ENCODE peak calls at places on chromosome 10, in nine cellular contexts. S, D, B, A, L, I, O, E and X are unnamed samples.

GRCh38 chr10:114262478-114262877 is 23.4 kb downstream of the VWA2 start:
- DNase-seq in L (no peak), E (no peak), D (no peak), O (no peak), B (no peak), I (no peak), A (no peak), S (no peak), X (no peak)

GRCh38 chr10:114095676-114096331 is 52.1 kb downstream of the ADRB1 start:
- DNase-seq in I (no peak), D (no peak), O (no peak), E (no peak), L (no peak), A (peak; percentile 78), S (no peak), B (no peak), X (no peak)

GRCh38 chr10:85623342-85623741 is 743.3 kb downstream of the GRID1 start:
- DNase-seq in I (no peak), A (no peak), O (no peak), B (no peak), E (no peak), D (no peak), S (no peak), L (no peak), X (no peak)

GRCh38 chr10:80281784-80282505 is 7.5 kb downstream of the MAT1A start:
- DNase-seq in A (no peak), B (no peak), L (no peak), S (no peak), D (no peak), O (no peak), I (no peak), E (no peak), X (no peak)

GRCh38 chr10:71964669-71965515 is 697 bp downstream of the CHST3 start:
- DNase-seq in O (no peak), A (no peak), B (peak; percentile 71), L (peak; percentile 14), D (peak; percentile 33), I (peak; percentile 92), S (peak; percentile 94), E (no peak), X (peak; percentile 85)

GRCh38 chr10:3067045-3067858 is at the start of gene PFKP:
- DNase-seq in S (peak; percentile 55), B (peak; percentile 36), A (peak; percentile 54), O (no peak), I (peak; percentile 71), L (peak; percentile 84), D (peak; percentile 49), E (no peak), X (peak; percentile 82)

GRCh38 chr10:63976538-63976937 is 455.3 kb downstream of the REEP3 start:
- DNase-seq in B (no peak), O (peak; percentile 51), D (peak; percentile 74), L (peak; percentile 58), S (no peak), A (peak; percentile 64), E (no peak), I (no peak), X (no peak)

GRCh38 chr10:127787873-127788272 is 50.9 kb downstream of the FOXI2 start:
- DNase-seq in O (no peak), S (no peak), B (no peak), A (no peak), I (no peak), L (no peak), E (no peak), D (no peak), X (no peak)

GRCh38 chr10:97689637-97690036 is 2.6 kb upstream of the AVPI1 start:
- DNase-seq in S (peak; percentile 98), B (no peak), L (no peak), D (no peak), O (no peak), E (peak; percentile 31), I (no peak), A (peak; percentile 58), X (peak; percentile 76)

GRCh38 chr10:88114368-88114767 is 250.9 kb downstream of the PTEN start:
- DNase-seq in I (no peak), B (peak; percentile 40), D (no peak), S (peak; percentile 28), E (no peak), L (peak; percentile 50), A (peak; percentile 90), O (no peak), X (peak; percentile 76)

GRCh38 chr10:91349381-91349780 is 60.8 kb upstream of the HECTD2 start:
- DNase-seq in D (no peak), A (no peak), B (no peak), I (no peak), S (peak; percentile 95), E (no peak), O (no peak), L (no peak), X (peak; percentile 89)

GRCh38 chr10:113096111-113097045 is 146.3 kb downstream of the TCF7L2 start:
- DNase-seq in I (peak; percentile 79), B (no peak), D (no peak), L (no peak), E (no peak), A (no peak), S (peak; percentile 24), O (no peak), X (peak; percentile 64)

GRCh38 chr10:75408911-75409885 is 7.6 kb upstream of the ZNF503 start:
- DNase-seq in I (peak; percentile 87), D (peak; percentile 62), A (peak; percentile 91), L (peak; percentile 71), S (peak; percentile 79), E (no peak), O (peak; percentile 46), B (peak; percentile 86), X (peak; percentile 89)

GRCh38 chr10:124649209-124649608 is 95.0 kb downstream of the FAM53B start:
- DNase-seq in D (no peak), L (no peak), A (peak; percentile 72), S (peak; percentile 43), E (no peak), O (no peak), I (peak; percentile 83), B (no peak), X (no peak)

GRCh38 chr10:13453896-13454295 is 74.9 kb downstream of the BEND7 start:
- DNase-seq in B (no peak), L (peak; percentile 41), D (no peak), O (no peak), E (no peak), S (no peak), A (peak; percentile 33), I (no peak), X (no peak)

GRCh38 chr10:50541921-50542320 is 81.8 kb downstream of the SGMS1 start:
- DNase-seq in S (no peak), B (no peak), I (no peak), E (no peak), D (no peak), O (no peak), L (peak; percentile 39), A (no peak), X (no peak)

GRCh38 chr10:29204119-29204518 is 84.8 kb upstream of the LYZL1 start:
- DNase-seq in L (no peak), O (no peak), I (no peak), D (peak; percentile 22), E (no peak), A (no peak), B (no peak), S (no peak), X (no peak)

GRCh38 chr10:33116293-33116697 is 158.3 kb upstream of the ITGB1 start:
- DNase-seq in D (peak; percentile 66), I (no peak), A (peak; percentile 35), L (no peak), O (peak; percentile 61), S (peak; percentile 57), E (no peak), B (no peak), X (no peak)

GRCh38 chr10:14056545-14057332 is 274.0 kb downstream of the FRMD4A start:
- DNase-seq in E (no peak), A (no peak), I (no peak), O (peak; percentile 33), B (peak; percentile 18), L (no peak), D (peak; percentile 53), S (peak; percentile 95), X (no peak)

GRCh38 chr10:71832967-71833366 is 18.1 kb downstream of the PSAP start:
- DNase-seq in L (peak; percentile 78), A (no peak), O (no peak), S (no peak), E (no peak), B (no peak), I (no peak), D (no peak), X (peak; percentile 6)

GRCh38 chr10:73744690-73744994 is 470 bp downstream of the SEC24C start:
- DNase-seq in I (peak; percentile 75), D (peak; percentile 67), S (peak; percentile 69), L (peak; percentile 44), B (peak; percentile 56), O (peak; percentile 53), E (peak; percentile 30), A (peak; percentile 69), X (peak; percentile 74)

GRCh38 chr10:19811517-19811916 is 4.7 kb upstream of the PLXDC2 start:
- DNase-seq in A (no peak), D (peak; percentile 35), B (peak; percentile 35), O (no peak), I (peak; percentile 69), S (peak; percentile 35), L (no peak), E (no peak), X (peak; percentile 62)

DNA sequence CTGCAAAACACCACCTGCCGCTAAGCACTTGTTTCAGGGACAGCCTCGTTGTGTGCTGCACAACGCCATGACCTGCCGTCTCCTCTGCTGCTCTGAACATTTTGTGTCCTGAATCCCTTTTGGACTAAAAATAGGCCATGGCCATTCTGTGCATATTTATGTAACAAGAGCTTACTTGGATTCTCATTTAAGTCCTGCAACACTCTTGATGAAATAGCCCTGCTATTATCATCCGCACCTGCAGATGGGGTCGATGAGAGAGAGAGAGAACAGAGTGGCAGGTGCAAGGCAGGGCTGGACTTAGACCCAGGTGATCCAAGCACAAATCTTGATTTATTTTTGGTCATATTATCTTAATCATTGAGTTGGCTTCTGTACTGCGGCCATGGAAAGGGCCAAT is 121.2 kb upstream of the PRKCQ start:
- DNase-seq in I (no peak), L (no peak), E (no peak), O (no peak), S (no peak), B (no peak), D (peak; percentile 27), A (peak; percentile 8), X (no peak)
- TF ChIP-seq CTCF in I (no peak), L (no peak), E (no peak), O (no peak), S (no peak), B (no peak), D (no peak), A (peak; percentile 24), X (no peak)

GRCh38 chr10:115963848-115964247 is 309.2 kb downstream of the GFRA1 start:
- DNase-seq in A (peak; percentile 12), O (no peak), S (peak; percentile 29), E (no peak), B (no peak), I (no peak), D (no peak), L (no peak), X (no peak)
- TF ChIP-seq CTCF in A (no peak), O (peak; percentile 34), S (peak; percentile 15), E (no peak), B (no peak), I (no peak), D (no peak), L (no peak), X (no peak)

GRCh38 chr10:794382-794956 is 105.0 kb upstream of the DIP2C start:
- DNase-seq in B (peak; percentile 6), I (peak; percentile 39), O (no peak), L (no peak), E (peak; percentile 1), A (peak; percentile 42), S (peak; percentile 39), D (no peak), X (peak; percentile 2)
- TF ChIP-seq CTCF in B (peak; percentile 17), I (no peak), O (peak; percentile 39), L (no peak), E (no peak), A (peak; percentile 43), S (peak; percentile 23), D (no peak), X (no peak)

GRCh38 chr10:48444861-48445841 is 138.7 kb downstream of the MAPK8 start:
- DNase-seq in S (no peak), A (no peak), O (no peak), E (no peak), L (peak; percentile 14), B (peak; percentile 13), D (peak; percentile 24), I (peak; percentile 53), X (no peak)
- TF ChIP-seq CTCF in S (no peak), A (no peak), O (no peak), E (no peak), L (no peak), B (no peak), D (peak; percentile 16), I (no peak), X (no peak)